ENCODE peak calls at places on chromosomes 3 and 15, in seven cellular contexts. K, P, C, J, B, Z and A are unnamed samples.

GRCh38 chr15:25189551-25189950 is 234.8 kb downstream of the SNRPN start:
- DNase-seq in K (no peak), P (no peak), C (no peak), J (peak), B (no peak), Z (no peak), A (no peak)

GRCh38 chr3:196632033-196632751 is 7.3 kb upstream of the NRROS start:
- DNase-seq in K (peak), P (peak), C (peak), J (peak), B (peak), Z (peak), A (no peak)

GRCh38 chr3:196666001-196666867 is 26.7 kb downstream of the NRROS start:
- DNase-seq in K (no peak), P (peak), C (peak), J (peak), B (no peak), Z (no peak), A (no peak)

GRCh38 chr3:12629560-12629959 is 34.4 kb downstream of the RAF1 start:
- DNase-seq in K (no peak), P (peak), C (peak), J (no peak), B (peak), Z (no peak), A (no peak)

GRCh38 chr15:42843699-42844098 is 76.9 kb downstream of the TTBK2 start:
- DNase-seq in K (no peak), P (no peak), C (no peak), J (no peak), B (no peak), Z (no peak), A (no peak)

GRCh38 chr3:31448035-31448881 is 84.5 kb upstream of the STT3B start:
- DNase-seq in K (no peak), P (peak), C (no peak), J (no peak), B (peak), Z (peak), A (no peak)

GRCh38 chr3:123319760-123320159 is 118.0 kb downstream of the SEC22A start:
- DNase-seq in K (no peak), P (no peak), C (no peak), J (peak), B (no peak), Z (peak), A (no peak)

GRCh38 chr3:12545473-12545791 is at the start of gene MKRN2OS:
- DNase-seq in K (no peak), P (peak), C (no peak), J (no peak), B (no peak), Z (peak), A (peak)

GRCh38 chr3:196793224-196793623 is 53.6 kb downstream of the PAK2 start:
- DNase-seq in K (no peak), P (peak), C (peak), J (no peak), B (peak), Z (no peak), A (peak)

GRCh38 chr15:101664303-101664913 is 12.2 kb upstream of the TM2D3 start:
- DNase-seq in K (no peak), P (no peak), C (peak), J (no peak), B (no peak), Z (no peak), A (no peak)

GRCh38 chr3:129663045-129663446 is 56.6 kb upstream of the PLXND1 start:
- DNase-seq in K (no peak), P (peak), C (peak), J (no peak), B (peak), Z (no peak), A (peak)

GRCh38 chr3:150376001-150376848 is 31.9 kb upstream of the TSC22D2 start:
- DNase-seq in K (no peak), P (peak), C (peak), J (no peak), B (peak), Z (no peak), A (no peak)

GRCh38 chr15:92091155-92091734 is 237.7 kb downstream of the SLCO3A1 start:
- DNase-seq in K (no peak), P (peak), C (peak), J (no peak), B (peak), Z (peak), A (no peak)

GRCh38 chr3:61288446-61288845 is 37.2 kb upstream of the FHIT start:
- DNase-seq in K (no peak), P (no peak), C (no peak), J (no peak), B (no peak), Z (no peak), A (no peak)

GRCh38 chr15:44882499-44882968 is 74.0 kb upstream of the TERB2 start:
- DNase-seq in K (no peak), P (peak), C (no peak), J (no peak), B (no peak), Z (no peak), A (no peak)

GRCh38 chr3:172716476-172716875 is 5.6 kb upstream of the NCEH1 start:
- DNase-seq in K (no peak), P (no peak), C (no peak), J (no peak), B (no peak), Z (no peak), A (no peak)

GRCh38 chr3:16900779-16901440 is 16.2 kb downstream of the PLCL2 start:
- DNase-seq in K (no peak), P (no peak), C (no peak), J (no peak), B (no peak), Z (no peak), A (no peak)

GRCh38 chr3:173799073-173799830 is 401.7 kb downstream of the NLGN1 start:
- DNase-seq in K (no peak), P (no peak), C (no peak), J (no peak), B (peak), Z (no peak), A (no peak)

GRCh38 chr3:174270841-174271240 is 588.3 kb upstream of the NAALADL2 start:
- DNase-seq in K (no peak), P (peak), C (peak), J (no peak), B (peak), Z (no peak), A (no peak)

GRCh38 chr3:102574355-102574754 is 139.5 kb downstream of the ZPLD1 start:
- DNase-seq in K (no peak), P (no peak), C (no peak), J (no peak), B (no peak), Z (no peak), A (no peak)

GRCh38 chr3:83567935-83568334 is 1390.9 kb upstream of the CADM2 start:
- DNase-seq in K (no peak), P (no peak), C (no peak), J (no peak), B (no peak), Z (no peak), A (no peak)

GRCh38 chr3:50573566-50574279 is 4.4 kb downstream of the HEMK1 start:
- DNase-seq in K (no peak), P (no peak), C (no peak), J (no peak), B (no peak), Z (no peak), A (no peak)

GRCh38 chr15:74432968-74433591 is 678 bp downstream of the SEMA7A start:
- DNase-seq in K (peak), P (no peak), C (no peak), J (peak), B (no peak), Z (peak), A (no peak)